ENCODE peak calls at places on chromosomes 13 and 19, in nine cellular contexts. One of them, this sample, is unnamed.
A peak's percentile ranks its signal among the peaks of the same experiment; 100 is the strongest.

GRCh38 chr19:46722421-46723022 is 5.6 kb upstream of the PRKD2 start:
- DNase-seq in GM23248: no peak
- DNase-seq in GM23338: no peak
- DNase-seq in HCT116: no peak
- DNase-seq in hepatocyte: no peak
- DNase-seq in SK-N-SH: no peak
- DNase-seq in neural progenitor cell: no peak
- DNase-seq in MM.1S: no peak
- DNase-seq in OCI-LY7: no peak
- DNase-seq in this sample: no peak

GRCh38 chr13:100530645-100531044 is 57.9 kb downstream of the GGACT start:
- DNase-seq in GM23248: peak; percentile 36
- DNase-seq in GM23338: no peak
- DNase-seq in HCT116: no peak
- DNase-seq in hepatocyte: no peak
- DNase-seq in SK-N-SH: no peak
- DNase-seq in neural progenitor cell: no peak
- DNase-seq in MM.1S: no peak
- DNase-seq in OCI-LY7: no peak
- DNase-seq in this sample: no peak

GRCh38 chr19:32651729-32652140 is 23.2 kb downstream of the ANKRD27 start:
- DNase-seq in GM23248: no peak
- DNase-seq in GM23338: peak; percentile 81
- DNase-seq in HCT116: no peak
- DNase-seq in hepatocyte: peak; percentile 46
- DNase-seq in SK-N-SH: peak; percentile 60
- DNase-seq in neural progenitor cell: peak; percentile 81
- DNase-seq in MM.1S: no peak
- DNase-seq in OCI-LY7: no peak
- DNase-seq in this sample: no peak

GRCh38 chr19:3343619-3344502 is 22.5 kb upstream of the NFIC start:
- DNase-seq in GM23248: peak; percentile 95
- DNase-seq in GM23338: peak; percentile 66
- DNase-seq in HCT116: peak; percentile 87
- DNase-seq in hepatocyte: no peak
- DNase-seq in SK-N-SH: peak; percentile 97
- DNase-seq in neural progenitor cell: no peak
- DNase-seq in MM.1S: no peak
- DNase-seq in OCI-LY7: peak; percentile 24
- DNase-seq in this sample: peak; percentile 89

GRCh38 chr13:103852036-103852435 is 785.8 kb upstream of the SLC10A2 start:
- DNase-seq in GM23248: no peak
- DNase-seq in GM23338: no peak
- DNase-seq in HCT116: no peak
- DNase-seq in hepatocyte: no peak
- DNase-seq in SK-N-SH: no peak
- DNase-seq in neural progenitor cell: no peak
- DNase-seq in MM.1S: no peak
- DNase-seq in OCI-LY7: no peak
- DNase-seq in this sample: no peak

GRCh38 chr13:82636119-82636518 is 1246.2 kb downstream of the SLITRK1 start:
- DNase-seq in GM23248: peak; percentile 38
- DNase-seq in GM23338: no peak
- DNase-seq in HCT116: no peak
- DNase-seq in hepatocyte: no peak
- DNase-seq in SK-N-SH: no peak
- DNase-seq in neural progenitor cell: no peak
- DNase-seq in MM.1S: no peak
- DNase-seq in OCI-LY7: no peak
- DNase-seq in this sample: peak; percentile 65

GRCh38 chr19:13633109-13633508 is 126.8 kb upstream of the CACNA1A start:
- DNase-seq in GM23248: peak; percentile 14
- DNase-seq in GM23338: peak; percentile 60
- DNase-seq in HCT116: no peak
- DNase-seq in hepatocyte: peak; percentile 66
- DNase-seq in SK-N-SH: no peak
- DNase-seq in neural progenitor cell: peak; percentile 64
- DNase-seq in MM.1S: no peak
- DNase-seq in OCI-LY7: no peak
- DNase-seq in this sample: peak; percentile 58

GRCh38 chr13:79837741-79838450 is 356.9 kb downstream of the NDFIP2 start:
- DNase-seq in GM23248: peak; percentile 40
- DNase-seq in GM23338: no peak
- DNase-seq in HCT116: no peak
- DNase-seq in hepatocyte: peak; percentile 26
- DNase-seq in SK-N-SH: no peak
- DNase-seq in neural progenitor cell: no peak
- DNase-seq in MM.1S: no peak
- DNase-seq in OCI-LY7: no peak
- DNase-seq in this sample: peak; percentile 17

GRCh38 chr13:96091932-96092253 is 2.0 kb downstream of the HS6ST3 start:
- DNase-seq in GM23248: no peak
- DNase-seq in GM23338: no peak
- DNase-seq in HCT116: no peak
- DNase-seq in hepatocyte: no peak
- DNase-seq in SK-N-SH: no peak
- DNase-seq in neural progenitor cell: no peak
- DNase-seq in MM.1S: no peak
- DNase-seq in OCI-LY7: no peak
- DNase-seq in this sample: no peak

GRCh38 chr13:96091164-96091931 is 1.4 kb downstream of the HS6ST3 start:
- DNase-seq in GM23248: peak; percentile 11
- DNase-seq in GM23338: peak; percentile 67
- DNase-seq in HCT116: no peak
- DNase-seq in hepatocyte: peak; percentile 14
- DNase-seq in SK-N-SH: peak; percentile 46
- DNase-seq in neural progenitor cell: peak; percentile 59
- DNase-seq in MM.1S: no peak
- DNase-seq in OCI-LY7: no peak
- DNase-seq in this sample: no peak

GRCh38 chr13:96090240-96091101 is 564 bp downstream of the HS6ST3 start:
- DNase-seq in GM23248: peak; percentile 48
- DNase-seq in GM23338: peak; percentile 68
- DNase-seq in HCT116: no peak
- DNase-seq in hepatocyte: peak; percentile 52
- DNase-seq in SK-N-SH: peak; percentile 81
- DNase-seq in neural progenitor cell: peak; percentile 66
- DNase-seq in MM.1S: peak; percentile 23
- DNase-seq in OCI-LY7: no peak
- DNase-seq in this sample: no peak

GRCh38 chr13:96089139-96089538 is 768 bp upstream of the HS6ST3 start:
- DNase-seq in GM23248: no peak
- DNase-seq in GM23338: no peak
- DNase-seq in HCT116: no peak
- DNase-seq in hepatocyte: no peak
- DNase-seq in SK-N-SH: no peak
- DNase-seq in neural progenitor cell: no peak
- DNase-seq in MM.1S: no peak
- DNase-seq in OCI-LY7: no peak
- DNase-seq in this sample: no peak

DNA sequence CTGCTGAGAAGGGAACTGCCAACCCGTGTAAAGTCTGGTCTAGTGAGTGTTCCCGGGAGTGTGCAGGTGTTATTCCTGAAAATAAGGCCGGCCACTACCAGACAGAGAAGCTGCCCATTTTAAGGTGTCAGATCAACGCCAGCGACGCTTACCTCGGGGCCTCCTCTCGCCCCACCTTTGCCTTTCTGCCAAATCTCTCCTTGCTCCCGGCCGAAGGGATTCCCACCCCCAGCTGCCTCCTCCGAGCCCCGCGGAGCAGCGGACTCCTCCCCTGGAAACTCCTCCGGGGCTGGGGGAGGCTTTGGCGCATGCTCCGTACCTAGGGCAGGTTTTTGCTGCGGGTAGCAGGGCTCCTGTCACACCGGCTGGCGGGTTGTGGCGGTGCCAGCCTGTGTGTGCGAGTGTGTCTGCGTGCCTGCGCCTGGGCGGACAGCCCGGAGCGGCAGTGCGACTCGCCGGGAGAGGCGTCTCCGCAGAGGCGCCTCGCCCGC is at the start of gene HS6ST3:
- DNase-seq in GM23248: peak; percentile 42
- DNase-seq in GM23338: peak; percentile 75
- DNase-seq in HCT116: peak; percentile 10
- DNase-seq in hepatocyte: no peak
- DNase-seq in SK-N-SH: peak; percentile 79
- DNase-seq in neural progenitor cell: peak; percentile 75
- DNase-seq in MM.1S: peak; percentile 61
- DNase-seq in OCI-LY7: no peak
- DNase-seq in this sample: peak; percentile 16
- TF ChIP-seq EZH2phosphoT487 in GM23248: no peak
- TF ChIP-seq EZH2phosphoT487 in GM23338: no peak
- TF ChIP-seq EZH2phosphoT487 in HCT116: no peak
- TF ChIP-seq EZH2phosphoT487 in hepatocyte: no peak
- TF ChIP-seq EZH2phosphoT487 in SK-N-SH: no peak
- TF ChIP-seq EZH2phosphoT487 in neural progenitor cell: no peak
- TF ChIP-seq EZH2phosphoT487 in MM.1S: no peak
- TF ChIP-seq EZH2phosphoT487 in OCI-LY7: no peak
- TF ChIP-seq EZH2phosphoT487 in this sample: no peak

GRCh38 chr19:12330340-12330739 is 3.1 kb downstream of the ZNF563 start:
- DNase-seq in GM23248: no peak
- DNase-seq in GM23338: no peak
- DNase-seq in HCT116: no peak
- DNase-seq in hepatocyte: peak; percentile 16
- DNase-seq in SK-N-SH: no peak
- DNase-seq in neural progenitor cell: no peak
- DNase-seq in MM.1S: no peak
- DNase-seq in OCI-LY7: no peak
- DNase-seq in this sample: no peak

GRCh38 chr19:12333162-12334159 is at the start of gene ZNF563:
- DNase-seq in GM23248: peak; percentile 97
- DNase-seq in GM23338: peak; percentile 100
- DNase-seq in HCT116: no peak
- DNase-seq in hepatocyte: peak; percentile 98
- DNase-seq in SK-N-SH: peak; percentile 94
- DNase-seq in neural progenitor cell: peak; percentile 98
- DNase-seq in MM.1S: peak; percentile 98
- DNase-seq in OCI-LY7: peak; percentile 99
- DNase-seq in this sample: peak; percentile 98

GRCh38 chr19:12325690-12326089 is 7.7 kb downstream of the ZNF563 start:
- DNase-seq in GM23248: no peak
- DNase-seq in GM23338: no peak
- DNase-seq in HCT116: no peak
- DNase-seq in hepatocyte: no peak
- DNase-seq in SK-N-SH: no peak
- DNase-seq in neural progenitor cell: no peak
- DNase-seq in MM.1S: no peak
- DNase-seq in OCI-LY7: no peak
- DNase-seq in this sample: no peak

DNA sequence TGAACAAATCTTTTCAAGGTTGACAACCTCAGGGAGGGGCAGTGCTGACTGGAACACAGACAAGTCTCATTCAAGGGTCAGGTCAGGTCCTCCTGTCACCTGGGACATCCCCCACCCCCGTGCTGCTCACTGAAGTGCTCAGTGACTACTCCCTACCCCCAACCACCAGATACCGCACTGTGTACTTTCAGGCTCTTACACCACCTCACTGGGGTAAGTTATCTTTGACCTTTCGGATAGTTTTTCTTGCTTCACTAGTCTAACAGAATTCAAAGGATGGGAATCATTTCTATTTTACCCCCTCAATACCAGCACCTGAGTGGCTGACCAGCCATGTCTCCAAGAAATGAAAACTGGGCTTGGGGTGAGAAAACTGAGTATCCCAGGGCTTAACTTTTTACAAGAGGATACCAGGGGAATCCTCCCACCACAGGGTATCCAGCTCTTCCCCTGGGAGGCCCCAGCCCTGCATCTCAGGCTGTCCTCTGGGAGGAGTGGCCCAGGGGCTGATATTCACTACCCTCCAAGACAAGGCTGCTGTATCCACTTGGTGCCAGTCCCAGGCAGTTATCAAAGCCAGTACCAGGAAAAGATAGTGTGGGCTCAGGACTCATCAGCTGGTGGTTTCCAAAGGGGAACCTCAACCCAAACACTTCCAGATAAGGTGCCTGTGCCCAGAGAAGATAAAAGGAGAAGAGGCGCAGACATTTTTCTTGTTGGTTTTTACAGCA is 2.1 kb downstream of the ZNF563 start:
- DNase-seq in GM23248: no peak
- DNase-seq in GM23338: no peak
- DNase-seq in HCT116: no peak
- DNase-seq in hepatocyte: peak; percentile 66
- DNase-seq in SK-N-SH: no peak
- DNase-seq in neural progenitor cell: peak; percentile 13
- DNase-seq in MM.1S: no peak
- DNase-seq in OCI-LY7: peak; percentile 24
- DNase-seq in this sample: no peak
- TF ChIP-seq EZH2phosphoT487 in GM23248: no peak
- TF ChIP-seq EZH2phosphoT487 in GM23338: no peak
- TF ChIP-seq EZH2phosphoT487 in HCT116: no peak
- TF ChIP-seq EZH2phosphoT487 in hepatocyte: no peak
- TF ChIP-seq EZH2phosphoT487 in SK-N-SH: no peak
- TF ChIP-seq EZH2phosphoT487 in neural progenitor cell: no peak
- TF ChIP-seq EZH2phosphoT487 in MM.1S: no peak
- TF ChIP-seq EZH2phosphoT487 in OCI-LY7: no peak
- TF ChIP-seq EZH2phosphoT487 in this sample: no peak

DNA sequence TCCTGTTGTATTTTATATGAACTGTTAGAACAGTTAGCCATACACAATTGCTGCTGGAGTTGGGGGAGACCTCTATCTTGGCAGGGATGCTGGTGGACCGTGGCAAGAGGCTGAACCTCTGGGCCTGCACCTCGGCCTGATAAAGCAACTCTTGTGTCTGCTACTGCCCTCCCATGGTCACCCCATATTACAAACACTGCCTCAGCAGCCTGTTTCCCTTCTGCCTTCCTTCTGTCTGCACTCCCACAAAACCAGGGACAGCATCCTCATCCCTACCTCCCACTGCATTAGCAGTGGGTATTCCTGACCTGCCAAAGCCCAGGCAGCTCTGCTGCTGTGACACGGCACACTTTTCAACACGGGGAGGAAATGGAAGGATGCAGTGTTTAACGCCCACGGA is 456.4 kb downstream of the FGF14 start:
- DNase-seq in GM23248: no peak
- DNase-seq in GM23338: peak; percentile 56
- DNase-seq in HCT116: no peak
- DNase-seq in hepatocyte: no peak
- DNase-seq in SK-N-SH: no peak
- DNase-seq in neural progenitor cell: peak; percentile 29
- DNase-seq in MM.1S: no peak
- DNase-seq in OCI-LY7: no peak
- DNase-seq in this sample: no peak
- TF ChIP-seq EZH2phosphoT487 in GM23248: no peak
- TF ChIP-seq EZH2phosphoT487 in GM23338: no peak
- TF ChIP-seq EZH2phosphoT487 in HCT116: no peak
- TF ChIP-seq EZH2phosphoT487 in hepatocyte: no peak
- TF ChIP-seq EZH2phosphoT487 in SK-N-SH: no peak
- TF ChIP-seq EZH2phosphoT487 in neural progenitor cell: no peak
- TF ChIP-seq EZH2phosphoT487 in MM.1S: no peak
- TF ChIP-seq EZH2phosphoT487 in OCI-LY7: no peak
- TF ChIP-seq EZH2phosphoT487 in this sample: no peak

GRCh38 chr19:29326351-29326750 is 113.4 kb upstream of the UQCRFS1 start:
- DNase-seq in GM23248: peak; percentile 30
- DNase-seq in GM23338: no peak
- DNase-seq in HCT116: no peak
- DNase-seq in hepatocyte: no peak
- DNase-seq in SK-N-SH: no peak
- DNase-seq in neural progenitor cell: no peak
- DNase-seq in MM.1S: no peak
- DNase-seq in OCI-LY7: no peak
- DNase-seq in this sample: no peak

GRCh38 chr19:29323972-29324680 is 111.2 kb upstream of the UQCRFS1 start:
- DNase-seq in GM23248: no peak
- DNase-seq in GM23338: no peak
- DNase-seq in HCT116: no peak
- DNase-seq in hepatocyte: no peak
- DNase-seq in SK-N-SH: no peak
- DNase-seq in neural progenitor cell: no peak
- DNase-seq in MM.1S: no peak
- DNase-seq in OCI-LY7: no peak
- DNase-seq in this sample: no peak

GRCh38 chr19:29325241-29325975 is 112.5 kb upstream of the UQCRFS1 start:
- DNase-seq in GM23248: no peak
- DNase-seq in GM23338: no peak
- DNase-seq in HCT116: no peak
- DNase-seq in hepatocyte: no peak
- DNase-seq in SK-N-SH: no peak
- DNase-seq in neural progenitor cell: no peak
- DNase-seq in MM.1S: no peak
- DNase-seq in OCI-LY7: peak; percentile 85
- DNase-seq in this sample: no peak

GRCh38 chr19:29323046-29323971 is 110.4 kb upstream of the UQCRFS1 start:
- DNase-seq in GM23248: peak; percentile 12
- DNase-seq in GM23338: no peak
- DNase-seq in HCT116: no peak
- DNase-seq in hepatocyte: no peak
- DNase-seq in SK-N-SH: no peak
- DNase-seq in neural progenitor cell: no peak
- DNase-seq in MM.1S: no peak
- DNase-seq in OCI-LY7: no peak
- DNase-seq in this sample: no peak

DNA sequence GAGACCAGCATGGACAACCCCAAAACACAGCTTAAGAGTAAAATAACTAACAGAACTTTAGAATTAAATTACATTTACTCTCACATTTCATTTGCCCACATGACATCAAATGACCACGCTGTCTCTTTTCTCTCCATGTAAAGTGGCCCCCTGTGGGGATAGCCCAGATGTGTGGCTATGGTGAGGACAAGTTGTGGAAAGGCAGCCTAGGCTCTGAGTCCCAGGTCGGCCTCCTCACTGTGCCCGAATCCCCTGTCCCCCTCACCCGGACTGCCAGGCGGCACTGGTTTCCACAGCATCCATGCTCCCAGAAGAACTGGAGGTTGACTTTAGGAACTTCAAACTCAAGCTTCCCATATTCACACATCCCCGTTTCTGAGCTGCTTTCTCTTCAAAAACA is 111.8 kb upstream of the UQCRFS1 start:
- DNase-seq in GM23248: no peak
- DNase-seq in GM23338: no peak
- DNase-seq in HCT116: no peak
- DNase-seq in hepatocyte: no peak
- DNase-seq in SK-N-SH: no peak
- DNase-seq in neural progenitor cell: no peak
- DNase-seq in MM.1S: no peak
- DNase-seq in OCI-LY7: no peak
- DNase-seq in this sample: no peak
- TF ChIP-seq EZH2phosphoT487 in GM23248: no peak
- TF ChIP-seq EZH2phosphoT487 in GM23338: no peak
- TF ChIP-seq EZH2phosphoT487 in HCT116: no peak
- TF ChIP-seq EZH2phosphoT487 in hepatocyte: no peak
- TF ChIP-seq EZH2phosphoT487 in SK-N-SH: no peak
- TF ChIP-seq EZH2phosphoT487 in neural progenitor cell: no peak
- TF ChIP-seq EZH2phosphoT487 in MM.1S: no peak
- TF ChIP-seq EZH2phosphoT487 in OCI-LY7: no peak
- TF ChIP-seq EZH2phosphoT487 in this sample: no peak